ENCODE peak calls at places on chromosomes 2 and 18, in nine cellular contexts. Z is stimulated activated naive CD8-positive, alpha-beta T cell treated with anti-CD3 and anti-CD28 coated beads, Interleukin-15, amount 100 ng/mL, for 72 hours; T is ACHN; N is NCI-H1694; U is HCT116; D is osteocyte; W is OCI-LY7; G is GM12865; S is NT2/D1. I is an unnamed sample.

GRCh38 chr2:54083021-54083420 is 32.4 kb upstream of the ACYP2 start:
- DNase-seq in Z (no peak), T (no peak), N (no peak), U (no peak), D (no peak), W (no peak), G (no peak), S (no peak), I (no peak)

GRCh38 chr2:102117488-102117887 is 25.1 kb upstream of the IL1R1 start:
- DNase-seq in Z (no peak), T (no peak), N (no peak), U (no peak), D (no peak), W (no peak), G (no peak), S (no peak), I (no peak)

GRCh38 chr2:169014780-169015179 is 16.3 kb downstream of the ABCB11 start:
- DNase-seq in Z (no peak), T (no peak), N (no peak), U (no peak), D (no peak), W (no peak), G (no peak), S (no peak), I (no peak)

GRCh38 chr18:79884296-79884962 is 67.0 kb downstream of the SLC66A2 start:
- DNase-seq in Z (no peak), T (no peak), N (no peak), U (no peak), D (peak), W (no peak), G (no peak), S (no peak), I (no peak)

GRCh38 chr2:226660524-226660923 is 139.1 kb downstream of the IRS1 start:
- DNase-seq in Z (no peak), T (peak), N (no peak), U (no peak), D (no peak), W (no peak), G (no peak), S (no peak), I (no peak)

GRCh38 chr2:25301453-25302352 is 40.0 kb downstream of the DNMT3A start:
- DNase-seq in Z (peak), T (peak), N (no peak), U (peak), D (no peak), W (peak), G (peak), S (no peak), I (no peak)

GRCh38 chr2:119291588-119292167 is 68.0 kb downstream of the STEAP3 start:
- DNase-seq in Z (no peak), T (no peak), N (no peak), U (no peak), D (no peak), W (no peak), G (no peak), S (no peak), I (no peak)

GRCh38 chr2:238448031-238448955 is 21.6 kb downstream of the ASB1 start:
- DNase-seq in Z (no peak), T (no peak), N (no peak), U (no peak), D (peak), W (no peak), G (no peak), S (no peak), I (no peak)

GRCh38 chr2:239758325-239758877 is 266.7 kb downstream of the NDUFA10 start:
- DNase-seq in Z (no peak), T (no peak), N (no peak), U (no peak), D (no peak), W (no peak), G (no peak), S (no peak), I (no peak)

GRCh38 chr18:30403278-30403677 is 639.3 kb downstream of the DSC3 start:
- DNase-seq in Z (no peak), T (no peak), N (no peak), U (no peak), D (no peak), W (no peak), G (no peak), S (no peak), I (no peak)

GRCh38 chr2:26088038-26088643 is 54.3 kb downstream of the RAB10 start:
- DNase-seq in Z (no peak), T (peak), N (peak), U (no peak), D (no peak), W (peak), G (peak), S (peak), I (no peak)

GRCh38 chr2:72916743-72917137 is 579 bp upstream of the EMX1 start:
- DNase-seq in Z (peak), T (no peak), N (no peak), U (no peak), D (peak), W (no peak), G (no peak), S (no peak), I (peak)

GRCh38 chr18:22858121-22858520 is 75.0 kb upstream of the RBBP8 start:
- DNase-seq in Z (no peak), T (no peak), N (no peak), U (no peak), D (no peak), W (no peak), G (no peak), S (no peak), I (no peak)

GRCh38 chr2:118860506-118860905 is 13.1 kb upstream of the EN1 start:
- DNase-seq in Z (no peak), T (no peak), N (no peak), U (no peak), D (no peak), W (no peak), G (no peak), S (no peak), I (no peak)

GRCh38 chr18:76588591-76589303 is 93.7 kb upstream of the ZNF516 start:
- DNase-seq in Z (no peak), T (no peak), N (no peak), U (no peak), D (peak), W (no peak), G (no peak), S (no peak), I (no peak)

GRCh38 chr2:223944704-223945531 is at the start of gene WDFY1:
- DNase-seq in Z (peak), T (peak), N (peak), U (peak), D (peak), W (peak), G (peak), S (peak), I (peak)

GRCh38 chr2:238505892-238506280 is 79.2 kb downstream of the ASB1 start:
- DNase-seq in Z (no peak), T (no peak), N (no peak), U (no peak), D (no peak), W (no peak), G (no peak), S (no peak), I (no peak)

GRCh38 chr2:187575081-187576067 is 21.1 kb upstream of the TFPI start:
- DNase-seq in Z (no peak), T (no peak), N (no peak), U (no peak), D (no peak), W (no peak), G (no peak), S (no peak), I (no peak)

GRCh38 chr18:74147779-74148542 is at the start of the genes FBXO15 and TIMM21:
- DNase-seq in Z (peak), T (peak), N (peak), U (peak), D (peak), W (peak), G (peak), S (peak), I (peak)

GRCh38 chr18:59481436-59481835 is 122.4 kb upstream of the LMAN1 start:
- DNase-seq in Z (no peak), T (no peak), N (no peak), U (no peak), D (no peak), W (no peak), G (no peak), S (no peak), I (no peak)

GRCh38 chr2:121285077-121285449 is at the start of gene TFCP2L1:
- DNase-seq in Z (peak), T (peak), N (no peak), U (no peak), D (no peak), W (peak), G (no peak), S (no peak), I (no peak)

GRCh38 chr2:218679119-218679518 is 7.2 kb downstream of the STK36 start:
- DNase-seq in Z (no peak), T (no peak), N (no peak), U (no peak), D (no peak), W (no peak), G (no peak), S (no peak), I (no peak)

GRCh38 chr2:46020416-46020815 is 276.8 kb upstream of the EPAS1 start:
- DNase-seq in Z (no peak), T (no peak), N (no peak), U (no peak), D (no peak), W (no peak), G (no peak), S (no peak), I (no peak)

GRCh38 chr2:160092445-160092844 is 30.0 kb upstream of the PLA2R1 start:
- DNase-seq in Z (no peak), T (no peak), N (no peak), U (no peak), D (no peak), W (no peak), G (no peak), S (no peak), I (no peak)

GRCh38 chr2:79715328-79715727 is 202.5 kb downstream of the CTNNA2 start:
- DNase-seq in Z (no peak), T (no peak), N (no peak), U (no peak), D (no peak), W (no peak), G (no peak), S (no peak), I (no peak)

GRCh38 chr2:71846072-71846471 is 301.6 kb downstream of the CYP26B1 start:
- DNase-seq in Z (no peak), T (no peak), N (no peak), U (no peak), D (no peak), W (no peak), G (no peak), S (no peak), I (no peak)

GRCh38 chr18:12391487-12392136 is 14.6 kb upstream of the AFG3L2 start:
- DNase-seq in Z (peak), T (peak), N (peak), U (peak), D (no peak), W (peak), G (peak), S (no peak), I (peak)

GRCh38 chr2:86441789-86442641 is 844 bp downstream of the KDM3A start:
- DNase-seq in Z (peak), T (peak), N (peak), U (no peak), D (no peak), W (peak), G (peak), S (peak), I (peak)

GRCh38 chr2:56102098-56102497 is 81.7 kb upstream of the CCDC85A start:
- DNase-seq in Z (no peak), T (no peak), N (no peak), U (no peak), D (no peak), W (no peak), G (no peak), S (no peak), I (no peak)

GRCh38 chr2:112977559-112978056 is at the start of gene IL36G:
- DNase-seq in Z (no peak), T (no peak), N (no peak), U (no peak), D (no peak), W (no peak), G (peak), S (no peak), I (no peak)

GRCh38 chr18:22817844-22818243 is 115.3 kb upstream of the RBBP8 start:
- DNase-seq in Z (no peak), T (no peak), N (no peak), U (no peak), D (no peak), W (no peak), G (no peak), S (no peak), I (no peak)

GRCh38 chr18:79681484-79682387 is 2.1 kb downstream of the CTDP1 start:
- DNase-seq in Z (peak), T (no peak), N (no peak), U (no peak), D (no peak), W (no peak), G (no peak), S (no peak), I (no peak)

GRCh38 chr2:18402888-18403287 is 157.6 kb downstream of the RDH14 start:
- DNase-seq in Z (no peak), T (no peak), N (no peak), U (no peak), D (no peak), W (no peak), G (no peak), S (no peak), I (no peak)

GRCh38 chr2:8174641-8175257 is 507.1 kb upstream of the ID2 start:
- DNase-seq in Z (no peak), T (peak), N (no peak), U (no peak), D (no peak), W (no peak), G (no peak), S (no peak), I (no peak)

I was measured in HuH-7.5.